ENCODE peak calls at places on chromosomes 12 and 14, in seven cellular contexts. Y, H, L, Q, I, V and O are unnamed samples.

GRCh38 chr12:12870454-12870853 is 20.9 kb upstream of the GPRC5A start:
- DNase-seq in Y (peak), V (no peak), L (no peak), I (no peak), H (no peak), Q (no peak), O (no peak)

GRCh38 chr12:3630621-3631271 is 122.2 kb downstream of the CRACR2A start:
- DNase-seq in V (no peak), I (no peak), H (no peak), Y (no peak), Q (no peak), L (no peak), O (no peak)

GRCh38 chr12:62482769-62483168 is 16.1 kb downstream of the MON2 start:
- DNase-seq in H (no peak), V (no peak), Y (no peak), Q (no peak), L (no peak), I (no peak), O (no peak)

GRCh38 chr14:96100171-96101064 is 61.3 kb downstream of the C14orf132 start:
- DNase-seq in H (peak), Q (peak), V (peak), I (peak), Y (peak), L (peak), O (peak)

GRCh38 chr12:68286396-68286795 is 33.0 kb upstream of the IL22 start:
- DNase-seq in I (no peak), Q (no peak), Y (no peak), L (no peak), V (no peak), H (no peak), O (no peak)

GRCh38 chr14:56992332-56992820 is 182.1 kb upstream of the OTX2 start:
- DNase-seq in Y (no peak), L (peak), Q (no peak), V (no peak), H (no peak), I (no peak), O (no peak)

GRCh38 chr12:26028953-26029740 is 70.7 kb downstream of the RASSF8 start:
- DNase-seq in H (no peak), L (peak), Q (no peak), Y (peak), I (no peak), V (no peak), O (peak)

GRCh38 chr12:22415342-22416309 is 81.1 kb upstream of the ST8SIA1 start:
- DNase-seq in L (peak), V (no peak), H (peak), I (no peak), Q (no peak), Y (no peak), O (no peak)

GRCh38 chr12:132572106-132572505 is 38.3 kb downstream of the LRCOL1 start:
- DNase-seq in H (peak), Y (no peak), I (no peak), V (no peak), L (no peak), Q (no peak), O (no peak)

GRCh38 chr12:4908694-4909396 is 860 bp upstream of the KCNA1 start:
- DNase-seq in L (no peak), Q (no peak), I (peak), Y (no peak), V (no peak), H (no peak), O (no peak)

GRCh38 chr12:111653596-111653995 is 32.2 kb downstream of the BRAP start:
- DNase-seq in L (no peak), H (no peak), Y (no peak), Q (no peak), V (no peak), I (no peak), O (no peak)

GRCh38 chr12:93135286-93136239 is 206.5 kb upstream of the EEA1 start:
- DNase-seq in I (no peak), Q (no peak), V (no peak), H (no peak), L (no peak), Y (peak), O (no peak)

GRCh38 chr14:28294834-28295440 is 471.6 kb upstream of the FOXG1 start:
- DNase-seq in Y (no peak), V (no peak), Q (no peak), H (no peak), L (peak), I (no peak), O (peak)

GRCh38 chr12:52391618-52392002 is 6.2 kb upstream of the KRT84 start:
- DNase-seq in V (no peak), Y (no peak), I (peak), H (peak), L (peak), Q (peak), O (no peak)

GRCh38 chr12:118034429-118035193 is 18.1 kb downstream of the RFC5 start:
- DNase-seq in Q (no peak), H (no peak), Y (peak), I (no peak), L (peak), V (no peak), O (no peak)

GRCh38 chr12:59030415-59030814 is 110.1 kb upstream of the LRIG3 start:
- DNase-seq in V (no peak), I (no peak), Y (no peak), L (no peak), Q (no peak), H (peak), O (no peak)

GRCh38 chr14:100132161-100132902 is 27.1 kb downstream of the DEGS2 start:
- DNase-seq in H (no peak), L (peak), Y (no peak), I (no peak), Q (no peak), V (no peak), O (peak)

GRCh38 chr14:92704036-92704804 is 44.2 kb downstream of the LGMN start:
- DNase-seq in Y (no peak), V (peak), H (peak), I (no peak), L (no peak), Q (peak), O (no peak)

GRCh38 chr12:71392521-71393145 is 47.0 kb upstream of the LGR5 start:
- DNase-seq in H (no peak), V (peak), L (peak), I (no peak), Y (peak), Q (no peak), O (peak)

GRCh38 chr12:79344855-79345840 is 345.6 kb downstream of the PAWR start:
- DNase-seq in L (peak), I (no peak), H (no peak), Y (peak), V (peak), Q (no peak), O (peak)

GRCh38 chr12:9721394-9722092 is 11.4 kb downstream of the CLECL1 start:
- DNase-seq in Q (no peak), I (no peak), L (no peak), V (peak), H (no peak), Y (peak), O (no peak)

GRCh38 chr12:53070901-53071492 is 8.2 kb downstream of the SPRYD3 start:
- DNase-seq in H (no peak), Q (no peak), I (peak), V (no peak), Y (no peak), L (no peak), O (no peak)

GRCh38 chr12:50567926-50568325 is 63.1 kb downstream of the DIP2B start:
- DNase-seq in H (no peak), Y (peak), I (no peak), L (no peak), Q (no peak), V (no peak), O (no peak)

GRCh38 chr12:52252728-52253328 is 19.8 kb downstream of the KRT7 start:
- DNase-seq in L (no peak), H (no peak), Q (no peak), I (no peak), Y (no peak), V (no peak), O (no peak)

GRCh38 chr12:130949806-130950205 is 3.9 kb upstream of the ADGRD1 start:
- DNase-seq in Q (no peak), L (no peak), V (no peak), I (no peak), H (no peak), Y (no peak), O (no peak)

GRCh38 chr12:22287776-22288621 is 46.5 kb downstream of the ST8SIA1 start:
- DNase-seq in Y (peak), Q (no peak), L (no peak), H (no peak), I (no peak), V (no peak), O (no peak)

GRCh38 chr14:94173471-94173884 is 644 bp upstream of the PPP4R4 start:
- DNase-seq in I (no peak), H (no peak), L (peak), Q (no peak), Y (no peak), V (no peak), O (peak)

GRCh38 chr14:61395115-61395725 is 73.8 kb downstream of the PRKCH start:
- DNase-seq in H (no peak), Q (no peak), Y (no peak), L (no peak), I (no peak), V (no peak), O (no peak)

GRCh38 chr14:75578786-75579781 is 664 bp downstream of the FLVCR2 start:
- DNase-seq in Y (peak), V (no peak), I (peak), Q (no peak), L (peak), H (no peak), O (no peak)
- TF ChIP-seq POLR2A in Y (no peak), V (no peak), I (peak), Q (no peak), L (no peak), H (no peak), O (no peak)

GRCh38 chr12:30795660-30796507 is 41.1 kb upstream of the CAPRIN2 start:
- DNase-seq in I (peak), Y (peak), L (peak), H (peak), Q (peak), V (no peak), O (peak)
- TF ChIP-seq POLR2A in I (no peak), Y (peak), L (no peak), H (no peak), Q (no peak), V (no peak), O (peak)

DNA sequence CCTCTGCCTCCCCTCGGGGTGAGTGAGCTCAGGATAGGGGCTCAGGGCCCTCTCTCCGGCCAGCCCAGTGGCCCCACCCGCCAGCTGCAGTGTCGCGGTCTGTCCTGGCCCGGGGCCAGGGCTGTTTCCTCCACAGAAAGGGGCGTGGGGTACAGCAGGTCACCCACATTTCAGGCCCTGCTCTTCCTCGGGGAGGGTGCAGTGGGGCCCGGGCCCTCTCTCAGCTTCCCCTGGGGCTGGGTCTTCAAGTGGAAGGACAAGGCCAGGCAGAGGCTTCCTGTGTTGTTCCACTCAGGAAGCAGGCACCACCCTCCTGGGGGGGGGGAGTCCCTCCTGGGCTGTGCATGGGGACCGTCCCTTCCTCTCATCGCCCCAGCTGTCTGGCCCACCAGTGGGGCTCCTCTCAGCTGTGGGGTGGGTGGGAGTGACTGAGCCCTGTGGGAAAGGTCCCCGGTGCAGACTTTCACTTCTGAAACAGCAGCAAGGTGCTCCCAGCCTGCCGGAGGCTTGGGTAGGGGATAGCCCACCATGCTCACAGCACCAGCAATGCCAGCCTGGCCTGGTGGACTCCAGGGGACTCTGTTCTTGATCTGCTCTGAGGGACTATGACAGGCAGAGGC is 3.7 kb downstream of the GPR132 start:
- DNase-seq in L (no peak), Q (peak), I (peak), Y (no peak), H (peak), V (no peak), O (peak)
- TF ChIP-seq POLR2A in L (no peak), Q (no peak), I (no peak), Y (no peak), H (no peak), V (peak), O (no peak)

GRCh38 chr14:81219821-81220487 is 805 bp downstream of the GTF2A1 start:
- DNase-seq in V (no peak), H (peak), Q (peak), L (no peak), Y (peak), I (no peak), O (peak)

GRCh38 chr14:81220488-81220766 is 332 bp downstream of the GTF2A1 start:
- DNase-seq in L (no peak), Q (no peak), I (no peak), V (no peak), H (no peak), Y (no peak), O (no peak)

GRCh38 chr14:81221579-81222102 is 882 bp upstream of the GTF2A1 start:
- DNase-seq in I (peak), Q (no peak), V (no peak), Y (peak), L (no peak), H (no peak), O (no peak)

GRCh38 chr14:81219210-81219820 is 1.4 kb downstream of the GTF2A1 start:
- DNase-seq in H (peak), Q (peak), V (peak), L (peak), Y (peak), I (peak), O (peak)

GRCh38 chr14:81220767-81221578 is at the start of gene GTF2A1:
- DNase-seq in I (peak), Q (peak), V (peak), H (peak), L (peak), Y (peak), O (peak)
- TF ChIP-seq POLR2A in I (peak), Q (peak), V (peak), H (peak), L (peak), Y (peak), O (peak)

GRCh38 chr12:107027304-107028053 is 40.5 kb upstream of the MTERF2 start:
- DNase-seq in L (peak), H (no peak), Y (peak), V (no peak), I (no peak), Q (no peak), O (peak)
- TF ChIP-seq POLR2A in L (no peak), H (no peak), Y (peak), V (no peak), I (no peak), Q (no peak), O (no peak)